ENCODE peak calls at places on chromosomes 11 and 22, in nine cellular contexts. U is upper lobe of left lung, T is transverse colon, Z is HCT116, M is HepG2, H is sigmoid colon, C is GM23338, O is suprapubic skin, Q is stomach. R is an unnamed sample.

GRCh38 chr22:47678048-47678447 is 915.6 kb downstream of the TBC1D22A start:
- DNase-seq in U (no peak), T (no peak), Z (no peak), M (no peak), H (no peak), C (no peak), O (no peak), Q (no peak), R (peak; percentile 31)

GRCh38 chr11:112759418-112759817 is 201.8 kb upstream of the NCAM1 start:
- DNase-seq in U (no peak), T (no peak), Z (no peak), M (no peak), H (no peak), C (no peak), O (no peak), Q (no peak), R (no peak)

GRCh38 chr11:86067230-86068137 is 1.4 kb downstream of the PICALM start:
- DNase-seq in U (no peak), T (no peak), Z (no peak), M (peak; percentile 83), H (no peak), C (no peak), O (no peak), Q (no peak), R (no peak)

GRCh38 chr22:44972363-44973083 is 37.3 kb downstream of the PHF21B start:
- DNase-seq in U (no peak), T (peak; percentile 28), Z (no peak), M (no peak), H (no peak), C (no peak), O (no peak), Q (no peak), R (no peak)

GRCh38 chr22:36320553-36320952 is 67.2 kb downstream of the MYH9 start:
- DNase-seq in U (no peak), T (no peak), Z (no peak), M (no peak), H (no peak), C (no peak), O (no peak), Q (no peak), R (no peak)

GRCh38 chr11:108431997-108432396 is 35.3 kb downstream of the C11orf65 start:
- DNase-seq in U (no peak), T (no peak), Z (no peak), M (no peak), H (no peak), C (no peak), O (no peak), Q (no peak), R (no peak)

GRCh38 chr11:81007046-81007445 is 1566.2 kb upstream of the TENM4 start:
- DNase-seq in U (no peak), T (no peak), Z (no peak), M (no peak), H (no peak), C (no peak), O (no peak), Q (no peak), R (no peak)

GRCh38 chr11:43747130-43747802 is 66.7 kb downstream of the HSD17B12 start:
- DNase-seq in U (no peak), T (no peak), Z (no peak), M (peak; percentile 35), H (no peak), C (no peak), O (no peak), Q (no peak), R (no peak)

GRCh38 chr22:24333301-24333700 is 62.7 kb downstream of the SPECC1L start:
- DNase-seq in U (no peak), T (no peak), Z (peak; percentile 33), M (no peak), H (no peak), C (no peak), O (no peak), Q (no peak), R (no peak)

GRCh38 chr11:122696662-122697061 is 41.1 kb downstream of the UBASH3B start:
- DNase-seq in U (no peak), T (no peak), Z (no peak), M (no peak), H (no peak), C (no peak), O (no peak), Q (no peak), R (no peak)

GRCh38 chr11:70471254-70471653 is 72.9 kb downstream of the CTTN start:
- DNase-seq in U (no peak), T (no peak), Z (peak; percentile 23), M (no peak), H (peak; percentile 47), C (peak; percentile 93), O (no peak), Q (no peak), R (no peak)

GRCh38 chr22:41732096-41732772 is 32.9 kb downstream of the MEI1 start:
- DNase-seq in U (no peak), T (no peak), Z (no peak), M (no peak), H (no peak), C (no peak), O (no peak), Q (no peak), R (no peak)

GRCh38 chr11:69862797-69863543 is 43.8 kb upstream of the FGF3 start:
- DNase-seq in U (peak; percentile 40), T (no peak), Z (no peak), M (no peak), H (no peak), C (no peak), O (peak; percentile 54), Q (no peak), R (no peak)

GRCh38 chr11:8732748-8733241 is 50.2 kb downstream of the RPL27A start:
- DNase-seq in U (peak; percentile 56), T (peak; percentile 39), Z (no peak), M (no peak), H (peak; percentile 89), C (no peak), O (no peak), Q (peak; percentile 40), R (no peak)

GRCh38 chr11:32032478-32032877 is 58.4 kb upstream of the RCN1 start:
- DNase-seq in U (no peak), T (no peak), Z (no peak), M (no peak), H (no peak), C (no peak), O (no peak), Q (no peak), R (no peak)
- H3K4me3 ChIP-seq in U (no peak overlapping the region), T (no peak overlapping the region), Z (no peak overlapping the region), M (no peak overlapping the region), H (no peak overlapping the region), C (no peak overlapping the region), O (no peak overlapping the region), Q (no peak overlapping the region), R (no peak overlapping the region)

DNA sequence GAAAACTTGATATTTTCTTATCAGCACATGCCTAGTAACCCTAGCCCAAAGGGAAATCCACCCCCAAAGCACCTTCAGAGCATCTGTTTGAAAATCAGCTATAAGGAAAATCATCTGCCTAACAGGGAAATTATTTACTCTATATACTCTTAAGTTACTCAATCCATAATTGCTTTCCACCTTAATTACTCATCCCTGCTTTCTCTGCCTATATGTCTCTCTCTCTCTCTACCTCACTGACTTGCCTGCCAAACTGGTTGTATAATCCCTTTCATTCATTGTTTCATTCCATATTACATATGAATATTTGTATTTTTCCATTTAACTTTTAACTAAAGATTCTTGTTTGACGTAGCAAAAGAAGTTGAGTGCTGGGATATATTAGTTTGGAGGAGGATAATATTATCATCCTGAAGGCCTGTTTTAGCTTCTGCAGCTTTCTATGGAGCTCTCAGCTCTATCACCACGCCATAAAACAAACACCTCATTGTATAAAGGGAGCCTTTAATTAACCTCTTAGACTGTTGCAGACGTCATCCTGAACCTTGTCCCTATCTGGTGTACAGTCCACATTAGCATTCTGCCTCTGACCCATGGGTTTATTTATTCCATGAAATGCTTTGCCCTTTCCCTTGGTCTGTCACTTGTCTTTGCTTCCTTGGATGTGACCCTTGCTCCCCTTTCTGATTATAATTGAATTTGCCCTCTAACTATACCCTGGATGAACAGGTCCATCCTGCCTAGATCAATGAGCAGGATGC is 98.9 kb downstream of the INSC start:
- DNase-seq in U (no peak), T (no peak), Z (no peak), M (peak; percentile 52), H (no peak), C (no peak), O (no peak), Q (no peak), R (no peak)
- H3K27ac ChIP-seq in U (no peak overlapping the region), T (no peak overlapping the region), Z (no peak overlapping the region), M (no peak overlapping the region), H (no peak overlapping the region), C (no peak overlapping the region), O (no peak overlapping the region), Q (no peak overlapping the region), R (no peak overlapping the region)

GRCh38 chr11:83007909-83008580 is 63.7 kb downstream of the RAB30 start:
- DNase-seq in U (peak; percentile 6), T (peak; percentile 68), Z (no peak), M (peak; percentile 88), H (no peak), C (peak; percentile 24), O (no peak), Q (peak; percentile 73), R (no peak)
- TF ChIP-seq POLR2AphosphoS5 in U (no peak), T (no peak), Z (no peak), M (peak; percentile 30), H (no peak), C (no peak), O (no peak), Q (no peak), R (no peak)

DNA sequence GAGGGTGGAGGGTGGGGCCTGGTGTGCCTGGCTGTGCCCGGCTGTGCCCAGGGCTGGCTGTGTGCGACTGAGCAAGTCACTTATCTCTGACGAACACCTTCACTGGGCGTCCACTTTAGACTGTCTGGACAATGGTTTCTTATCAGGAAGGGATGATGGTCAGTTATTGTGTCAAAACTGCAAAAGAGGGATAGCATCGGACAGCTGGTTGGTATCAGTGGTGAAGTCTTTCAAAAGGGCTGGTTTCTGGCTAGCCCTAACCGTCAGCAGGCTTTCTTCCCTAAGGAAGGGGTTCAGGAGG is 4.1 kb upstream of the MGAT3 start:
- DNase-seq in U (no peak), T (no peak), Z (no peak), M (no peak), H (no peak), C (no peak), O (no peak), Q (peak; percentile 64), R (no peak)
- H3K4me3 ChIP-seq in U (no peak overlapping the region), T (no peak overlapping the region), Z (no peak overlapping the region), M (no peak overlapping the region), H (no peak overlapping the region), C (no peak overlapping the region), O (no peak overlapping the region), Q (no peak overlapping the region), R (no peak overlapping the region)

DNA sequence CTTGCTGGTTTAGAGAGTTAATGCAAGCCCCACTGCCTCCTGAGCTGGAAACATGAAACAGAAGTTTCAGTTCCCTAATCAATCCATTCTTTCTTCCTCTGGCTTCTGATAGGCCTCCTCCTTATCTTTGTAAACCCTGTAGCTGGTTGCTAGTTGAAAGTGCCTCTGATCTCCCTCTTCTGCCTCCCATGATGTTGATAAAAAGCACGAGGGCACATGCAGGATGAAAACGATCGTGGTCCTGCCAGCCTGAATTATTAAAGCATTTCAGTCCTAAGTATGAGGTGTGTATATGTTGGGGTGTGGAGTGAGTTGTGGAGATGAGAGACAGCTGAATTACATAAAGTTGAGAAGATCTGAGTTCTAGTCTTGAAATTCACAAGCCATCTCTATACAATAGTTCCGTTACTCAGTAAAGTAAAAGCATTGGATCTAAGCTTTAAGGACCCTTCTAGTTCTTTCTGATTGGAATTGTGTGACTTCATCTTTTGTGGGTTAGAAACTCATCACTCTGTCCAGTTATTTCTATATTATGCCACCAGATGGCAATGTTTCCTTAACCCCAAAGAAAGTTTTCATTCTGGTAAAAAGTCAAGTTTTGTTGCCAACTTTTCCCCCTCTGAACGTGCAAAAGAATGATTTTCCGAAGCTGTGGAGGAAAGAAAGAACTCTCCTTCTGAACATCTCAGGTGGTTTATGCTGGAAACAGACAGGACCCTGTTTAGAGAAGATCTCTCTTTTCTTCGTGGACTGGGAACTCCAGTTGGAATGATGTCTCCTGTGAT is 34.8 kb upstream of the EHF start:
- DNase-seq in U (no peak), T (no peak), Z (peak; percentile 56), M (peak; percentile 70), H (no peak), C (peak; percentile 77), O (no peak), Q (no peak), R (no peak)
- H3K27ac ChIP-seq in U (no peak overlapping the region), T (peak overlapping the region; percentile 9), Z (peak overlapping the region; percentile 2), M (peak overlapping the region; percentile 51), H (no peak overlapping the region), C (no peak overlapping the region), O (peak overlapping the region; percentile 40), Q (peak overlapping the region; percentile 66), R (peak overlapping the region; percentile 11)